ENCODE peak calls at places on chromosome 22, in ten cellular contexts. V, A, S, W, G, O, B, M, U and R are unnamed samples.
A peak's percentile ranks its signal among the peaks of the same experiment; 100 is the strongest.

GRCh38 chr22:36853407-36854099 is 7.3 kb upstream of the NCF4 start:
- DNase-seq in V (peak; percentile 82), A (peak; percentile 19), S (peak; percentile 36), W (peak; percentile 71), G (peak; percentile 75), O (peak; percentile 93), B (no peak), M (no peak), U (peak; percentile 62), R (no peak)

GRCh38 chr22:22244337-22245250 is at the start of gene VPREB1:
- DNase-seq in V (no peak), A (no peak), S (no peak), W (no peak), G (no peak), O (no peak), B (no peak), M (no peak), U (no peak), R (no peak)

GRCh38 chr22:48752451-48753380 is 1075.0 kb downstream of the BRD1 start:
- DNase-seq in V (no peak), A (no peak), S (no peak), W (no peak), G (no peak), O (no peak), B (no peak), M (no peak), U (peak; percentile 6), R (no peak)

GRCh38 chr22:20068640-20069039 is 11.4 kb upstream of the DGCR8 start:
- DNase-seq in V (no peak), A (no peak), S (no peak), W (no peak), G (no peak), O (no peak), B (no peak), M (no peak), U (no peak), R (no peak)

GRCh38 chr22:50261615-50262459 is at the start of gene MAPK12:
- DNase-seq in V (no peak), A (no peak), S (no peak), W (peak; percentile 22), G (no peak), O (peak; percentile 72), B (no peak), M (peak; percentile 69), U (no peak), R (no peak)

GRCh38 chr22:40404251-40405177 is 34.1 kb downstream of the SGSM3 start:
- DNase-seq in V (no peak), A (no peak), S (no peak), W (no peak), G (no peak), O (no peak), B (no peak), M (no peak), U (no peak), R (no peak)

GRCh38 chr22:33883961-33884808 is 36.1 kb downstream of the LARGE1 start:
- DNase-seq in V (no peak), A (no peak), S (no peak), W (peak; percentile 6), G (no peak), O (no peak), B (no peak), M (no peak), U (no peak), R (no peak)

GRCh38 chr22:42691440-42691839 is 29.2 kb downstream of the A4GALT start:
- DNase-seq in V (no peak), A (no peak), S (no peak), W (no peak), G (no peak), O (no peak), B (no peak), M (no peak), U (no peak), R (no peak)